ENCODE peak calls at places on chromosome 2, in seven cellular contexts. X, G, L, Z, M, U and H are unnamed samples.
A peak's percentile ranks its signal among the peaks of the same experiment; 100 is the strongest.

GRCh38 chr2:239553376-239554000 is 152.7 kb upstream of the HDAC4 start:
- DNase-seq in X (no peak), Z (no peak), L (no peak), U (no peak), M (no peak), G (no peak), H (no peak)

GRCh38 chr2:45935791-45936622 is 284.5 kb downstream of the PRKCE start:
- DNase-seq in L (peak; percentile 97), U (peak; percentile 98), G (peak; percentile 28), M (no peak), X (peak; percentile 82), Z (peak; percentile 95), H (no peak)

GRCh38 chr2:71609958-71610357 is 156.6 kb downstream of the DYSF start:
- DNase-seq in L (peak; percentile 48), Z (peak; percentile 48), X (no peak), G (peak; percentile 44), U (no peak), M (no peak), H (no peak)

GRCh38 chr2:127525692-127526141 is 572 bp downstream of the IWS1 start:
- DNase-seq in X (no peak), M (no peak), Z (no peak), U (no peak), L (no peak), G (peak; percentile 9), H (no peak)

GRCh38 chr2:224163573-224164307 is 124.7 kb upstream of the SERPINE2 start:
- DNase-seq in U (no peak), X (no peak), G (no peak), L (no peak), M (no peak), Z (no peak), H (no peak)

GRCh38 chr2:200469708-200470600 is 39.9 kb downstream of the KCTD18 start:
- DNase-seq in U (no peak), G (no peak), X (no peak), M (no peak), Z (no peak), L (no peak), H (no peak)

GRCh38 chr2:169363570-169364150 is 1.3 kb upstream of the LRP2 start:
- DNase-seq in G (no peak), X (no peak), M (no peak), U (no peak), L (no peak), Z (no peak), H (no peak)

GRCh38 chr2:24613154-24613814 is 122.2 kb downstream of the NCOA1 start:
- DNase-seq in M (no peak), G (no peak), X (peak; percentile 61), Z (peak; percentile 42), U (peak; percentile 17), L (peak; percentile 6), H (peak; percentile 69)

GRCh38 chr2:230933521-230934180 is 8.6 kb upstream of the GPR55 start:
- DNase-seq in M (no peak), L (no peak), G (no peak), Z (no peak), U (no peak), X (no peak), H (no peak)

GRCh38 chr2:220521591-220521990 is 894.2 kb downstream of the SLC4A3 start:
- DNase-seq in U (no peak), G (no peak), Z (no peak), M (no peak), X (no peak), L (no peak), H (no peak)

GRCh38 chr2:136407952-136408318 is 290.0 kb upstream of the CXCR4 start:
- DNase-seq in M (no peak), L (no peak), U (no peak), G (no peak), Z (no peak), X (no peak), H (no peak)

GRCh38 chr2:201122276-201122675 is 6.3 kb downstream of the CFLAR start:
- DNase-seq in X (no peak), G (no peak), L (no peak), Z (no peak), M (no peak), U (no peak), H (no peak)

GRCh38 chr2:40371525-40372277 is 80.2 kb downstream of the SLC8A1 start:
- DNase-seq in X (peak; percentile 13), U (peak; percentile 66), L (peak; percentile 41), M (no peak), G (no peak), Z (peak; percentile 65), H (peak; percentile 9)

GRCh38 chr2:234682492-234683228 is 185.8 kb upstream of the ARL4C start:
- DNase-seq in Z (no peak), L (no peak), X (no peak), U (no peak), G (no peak), M (no peak), H (no peak)

GRCh38 chr2:127593228-127594115 is 52.5 kb upstream of the GPR17 start:
- DNase-seq in L (no peak), M (no peak), U (no peak), G (no peak), Z (no peak), X (no peak), H (no peak)

GRCh38 chr2:201411421-201411820 is 39.8 kb downstream of the TRAK2 start:
- DNase-seq in M (no peak), Z (peak; percentile 71), G (no peak), X (no peak), L (no peak), U (no peak), H (no peak)

GRCh38 chr2:195626507-195626906 is 30.5 kb upstream of the SLC39A10 start:
- DNase-seq in Z (no peak), L (no peak), X (no peak), M (no peak), G (no peak), U (no peak), H (no peak)